ENCODE peak calls at places on chromosome 12, in six cellular contexts. One of them, this sample, is unnamed. For H3K36me3, the result is how much of the 10 kb centered on the place peaks cover.

GRCh38 chr12:39935839-39936238 is 170.0 kb downstream of the SLC2A13 start:
- DNase-seq in CD8-positive, alpha-beta memory T cell: no peak
- DNase-seq in lower lobe of right lung: no peak
- DNase-seq in astrocyte: no peak
- DNase-seq in endothelial cell of umbilical vein: no peak
- DNase-seq in tibial artery: no peak
- DNase-seq in this sample: no peak

GRCh38 chr12:85440273-85440672 is 160.3 kb downstream of the ALX1 start:
- DNase-seq in CD8-positive, alpha-beta memory T cell: no peak
- DNase-seq in lower lobe of right lung: no peak
- DNase-seq in astrocyte: no peak
- DNase-seq in endothelial cell of umbilical vein: no peak
- DNase-seq in tibial artery: no peak
- DNase-seq in this sample: no peak

GRCh38 chr12:94123127-94123526 is 25.2 kb upstream of the PLXNC1 start:
- DNase-seq in CD8-positive, alpha-beta memory T cell: no peak
- DNase-seq in lower lobe of right lung: no peak
- DNase-seq in astrocyte: no peak
- DNase-seq in endothelial cell of umbilical vein: no peak
- DNase-seq in tibial artery: no peak
- DNase-seq in this sample: no peak

GRCh38 chr12:28130625-28131598 is 59.3 kb upstream of the CCDC91 start:
- DNase-seq in CD8-positive, alpha-beta memory T cell: no peak
- DNase-seq in lower lobe of right lung: no peak
- DNase-seq in astrocyte: peak
- DNase-seq in endothelial cell of umbilical vein: peak
- DNase-seq in tibial artery: peak
- DNase-seq in this sample: peak

GRCh38 chr12:106819991-106820390 is 45.5 kb downstream of the RIC8B start:
- DNase-seq in CD8-positive, alpha-beta memory T cell: no peak
- DNase-seq in lower lobe of right lung: no peak
- DNase-seq in astrocyte: no peak
- DNase-seq in endothelial cell of umbilical vein: no peak
- DNase-seq in tibial artery: no peak
- DNase-seq in this sample: no peak

GRCh38 chr12:153080-153746 is 60.7 kb downstream of the SLC6A12 start:
- DNase-seq in CD8-positive, alpha-beta memory T cell: peak
- DNase-seq in lower lobe of right lung: peak
- DNase-seq in astrocyte: peak
- DNase-seq in endothelial cell of umbilical vein: peak
- DNase-seq in tibial artery: peak
- DNase-seq in this sample: no peak

GRCh38 chr12:125131958-125132357 is 66.7 kb downstream of the AACS start:
- DNase-seq in CD8-positive, alpha-beta memory T cell: no peak
- DNase-seq in lower lobe of right lung: no peak
- DNase-seq in astrocyte: no peak
- DNase-seq in endothelial cell of umbilical vein: no peak
- DNase-seq in tibial artery: no peak
- DNase-seq in this sample: no peak

GRCh38 chr12:108798551-108799221 is 58.7 kb downstream of the SSH1 start:
- DNase-seq in CD8-positive, alpha-beta memory T cell: no peak
- DNase-seq in lower lobe of right lung: no peak
- DNase-seq in astrocyte: peak
- DNase-seq in endothelial cell of umbilical vein: peak
- DNase-seq in tibial artery: no peak
- DNase-seq in this sample: no peak

GRCh38 chr12:82019533-82019932 is 260.4 kb upstream of the PPFIA2 start:
- DNase-seq in CD8-positive, alpha-beta memory T cell: no peak
- DNase-seq in lower lobe of right lung: no peak
- DNase-seq in astrocyte: no peak
- DNase-seq in endothelial cell of umbilical vein: no peak
- DNase-seq in tibial artery: no peak
- DNase-seq in this sample: no peak

GRCh38 chr12:93390025-93390424 is 12.3 kb downstream of the NUDT4 start:
- DNase-seq in CD8-positive, alpha-beta memory T cell: no peak
- DNase-seq in lower lobe of right lung: no peak
- DNase-seq in astrocyte: no peak
- DNase-seq in endothelial cell of umbilical vein: peak
- DNase-seq in tibial artery: no peak
- DNase-seq in this sample: no peak

GRCh38 chr12:109902866-109903265 is 2.8 kb downstream of the TCHP start:
- DNase-seq in CD8-positive, alpha-beta memory T cell: no peak
- DNase-seq in lower lobe of right lung: no peak
- DNase-seq in astrocyte: no peak
- DNase-seq in endothelial cell of umbilical vein: no peak
- DNase-seq in tibial artery: no peak
- DNase-seq in this sample: no peak

GRCh38 chr12:98490491-98491453 is 24.6 kb upstream of the TMPO start:
- DNase-seq in CD8-positive, alpha-beta memory T cell: peak
- DNase-seq in lower lobe of right lung: peak
- DNase-seq in astrocyte: peak
- DNase-seq in endothelial cell of umbilical vein: peak
- DNase-seq in tibial artery: peak
- DNase-seq in this sample: peak

GRCh38 chr12:59149995-59150642 is 229.8 kb upstream of the LRIG3 start:
- DNase-seq in CD8-positive, alpha-beta memory T cell: no peak
- DNase-seq in lower lobe of right lung: no peak
- DNase-seq in astrocyte: peak
- DNase-seq in endothelial cell of umbilical vein: peak
- DNase-seq in tibial artery: no peak
- DNase-seq in this sample: no peak

GRCh38 chr12:11433664-11434063 is 38.3 kb upstream of the PRB2 start:
- DNase-seq in CD8-positive, alpha-beta memory T cell: no peak
- DNase-seq in lower lobe of right lung: no peak
- DNase-seq in astrocyte: no peak
- DNase-seq in endothelial cell of umbilical vein: no peak
- DNase-seq in tibial artery: no peak
- DNase-seq in this sample: no peak

GRCh38 chr12:108633534-108634224 is at the start of gene SELPLG:
- DNase-seq in CD8-positive, alpha-beta memory T cell: peak
- DNase-seq in lower lobe of right lung: peak
- DNase-seq in astrocyte: no peak
- DNase-seq in endothelial cell of umbilical vein: no peak
- DNase-seq in tibial artery: peak
- DNase-seq in this sample: no peak

GRCh38 chr12:16604853-16605252 is 1.1 kb downstream of the LMO3 start:
- DNase-seq in CD8-positive, alpha-beta memory T cell: no peak
- DNase-seq in lower lobe of right lung: peak
- DNase-seq in astrocyte: no peak
- DNase-seq in endothelial cell of umbilical vein: no peak
- DNase-seq in tibial artery: no peak
- DNase-seq in this sample: no peak

GRCh38 chr12:68665016-68665569 is 21.7 kb upstream of the NUP107 start:
- DNase-seq in CD8-positive, alpha-beta memory T cell: no peak
- DNase-seq in lower lobe of right lung: no peak
- DNase-seq in astrocyte: no peak
- DNase-seq in endothelial cell of umbilical vein: no peak
- DNase-seq in tibial artery: no peak
- DNase-seq in this sample: no peak

GRCh38 chr12:97342130-97342529 is 120.5 kb upstream of the RMST start:
- DNase-seq in CD8-positive, alpha-beta memory T cell: no peak
- DNase-seq in lower lobe of right lung: no peak
- DNase-seq in astrocyte: no peak
- DNase-seq in endothelial cell of umbilical vein: no peak
- DNase-seq in tibial artery: no peak
- DNase-seq in this sample: no peak

GRCh38 chr12:15546102-15546701 is 223.9 kb downstream of the PTPRO start:
- DNase-seq in CD8-positive, alpha-beta memory T cell: no peak
- DNase-seq in lower lobe of right lung: no peak
- DNase-seq in astrocyte: no peak
- DNase-seq in endothelial cell of umbilical vein: no peak
- DNase-seq in tibial artery: no peak
- DNase-seq in this sample: no peak

GRCh38 chr12:49208661-49209060 is 19.8 kb upstream of the TUBA1A start:
- DNase-seq in CD8-positive, alpha-beta memory T cell: no peak
- DNase-seq in lower lobe of right lung: no peak
- DNase-seq in astrocyte: no peak
- DNase-seq in endothelial cell of umbilical vein: no peak
- DNase-seq in tibial artery: no peak
- DNase-seq in this sample: no peak

GRCh38 chr12:64066776-64067175 is 155.3 kb downstream of the KICS2 start:
- DNase-seq in CD8-positive, alpha-beta memory T cell: no peak
- DNase-seq in lower lobe of right lung: no peak
- DNase-seq in astrocyte: no peak
- DNase-seq in endothelial cell of umbilical vein: peak
- DNase-seq in tibial artery: no peak
- DNase-seq in this sample: no peak

GRCh38 chr12:3047961-3048360 is 29.2 kb upstream of the TSPAN9 start:
- DNase-seq in CD8-positive, alpha-beta memory T cell: no peak
- DNase-seq in lower lobe of right lung: no peak
- DNase-seq in astrocyte: no peak
- DNase-seq in endothelial cell of umbilical vein: peak
- DNase-seq in tibial artery: no peak
- DNase-seq in this sample: no peak

GRCh38 chr12:69254046-69254445 is 14.7 kb downstream of the CPSF6 start:
- DNase-seq in CD8-positive, alpha-beta memory T cell: no peak
- DNase-seq in lower lobe of right lung: no peak
- DNase-seq in astrocyte: peak
- DNase-seq in endothelial cell of umbilical vein: peak
- DNase-seq in tibial artery: no peak
- DNase-seq in this sample: no peak

GRCh38 chr12:126055521-126055920 is 990.3 kb downstream of the AACS start:
- DNase-seq in CD8-positive, alpha-beta memory T cell: no peak
- DNase-seq in lower lobe of right lung: no peak
- DNase-seq in astrocyte: peak
- DNase-seq in endothelial cell of umbilical vein: no peak
- DNase-seq in tibial artery: no peak
- DNase-seq in this sample: no peak

GRCh38 chr12:63150255-63151060 is 543 bp downstream of the AVPR1A start:
- DNase-seq in CD8-positive, alpha-beta memory T cell: no peak
- DNase-seq in lower lobe of right lung: peak
- DNase-seq in astrocyte: no peak
- DNase-seq in endothelial cell of umbilical vein: no peak
- DNase-seq in tibial artery: peak
- DNase-seq in this sample: peak

GRCh38 chr12:3271639-3272038 is 194.5 kb downstream of the TSPAN9 start:
- DNase-seq in CD8-positive, alpha-beta memory T cell: no peak
- DNase-seq in lower lobe of right lung: no peak
- DNase-seq in astrocyte: no peak
- DNase-seq in endothelial cell of umbilical vein: no peak
- DNase-seq in tibial artery: no peak
- DNase-seq in this sample: no peak

GRCh38 chr12:115801826-115802225 is 475.7 kb downstream of the MED13L start:
- DNase-seq in CD8-positive, alpha-beta memory T cell: no peak
- DNase-seq in lower lobe of right lung: no peak
- DNase-seq in astrocyte: no peak
- DNase-seq in endothelial cell of umbilical vein: no peak
- DNase-seq in tibial artery: no peak
- DNase-seq in this sample: no peak

GRCh38 chr12:96466939-96467751 is 22.2 kb upstream of the CFAP54 start:
- DNase-seq in CD8-positive, alpha-beta memory T cell: no peak
- DNase-seq in lower lobe of right lung: no peak
- DNase-seq in astrocyte: peak
- DNase-seq in endothelial cell of umbilical vein: peak
- DNase-seq in tibial artery: no peak
- DNase-seq in this sample: no peak

DNA sequence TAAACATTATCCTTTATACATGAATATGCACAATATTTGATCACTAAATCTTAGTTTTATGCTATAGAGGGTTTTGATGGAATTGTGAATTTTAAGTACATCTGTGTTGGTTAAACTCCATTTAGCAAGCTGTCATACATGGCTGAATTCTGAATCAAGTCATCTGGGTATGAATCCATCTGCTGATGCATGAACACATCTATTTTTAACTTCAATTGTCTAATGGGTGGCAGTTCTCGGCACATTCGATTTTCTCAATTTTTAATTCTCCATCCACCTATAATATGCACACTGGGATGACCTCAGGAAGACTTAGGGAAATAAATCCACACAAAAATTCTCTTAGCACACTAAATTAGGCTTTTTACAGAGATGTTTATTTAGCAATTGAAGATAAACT is 44.3 kb upstream of the VPS33A start:
- DNase-seq in CD8-positive, alpha-beta memory T cell: no peak
- DNase-seq in lower lobe of right lung: no peak
- DNase-seq in astrocyte: no peak
- DNase-seq in endothelial cell of umbilical vein: no peak
- DNase-seq in tibial artery: no peak
- DNase-seq in this sample: no peak
- H3K36me3 ChIP-seq in CD8-positive, alpha-beta memory T cell: under half
- H3K36me3 ChIP-seq in lower lobe of right lung: half or more
- H3K36me3 ChIP-seq in astrocyte: under half
- H3K36me3 ChIP-seq in endothelial cell of umbilical vein: under half
- H3K36me3 ChIP-seq in tibial artery: half or more
- H3K36me3 ChIP-seq in this sample: under half

DNA sequence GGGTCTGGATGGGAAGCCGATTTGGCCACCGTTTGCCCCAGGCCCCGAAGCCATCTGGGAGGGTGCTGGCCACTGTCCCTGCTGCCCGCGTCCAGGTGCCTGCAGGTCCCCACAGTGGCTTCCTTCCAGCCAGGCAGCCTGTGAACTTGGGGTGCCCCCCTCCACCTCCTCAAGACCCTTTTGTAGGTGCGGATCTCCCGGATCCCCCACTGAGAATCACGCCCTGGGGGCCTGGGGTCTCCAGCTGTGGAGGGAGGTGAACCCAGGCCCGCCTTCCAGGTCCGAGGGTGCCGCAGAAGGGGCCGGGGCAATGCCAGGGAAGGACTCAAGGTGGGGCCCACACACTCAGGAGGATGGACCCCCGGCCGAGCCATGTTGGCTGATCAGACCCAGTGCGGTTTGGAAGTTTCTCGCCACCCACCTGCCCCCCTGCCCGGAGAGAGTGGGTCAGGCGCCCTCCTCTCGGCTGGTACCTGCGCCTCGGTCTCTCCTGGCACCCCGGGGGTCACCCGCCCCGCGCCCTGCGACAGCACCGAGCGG is 1.7 kb downstream of the MMP17 start:
- DNase-seq in CD8-positive, alpha-beta memory T cell: no peak
- DNase-seq in lower lobe of right lung: no peak
- DNase-seq in astrocyte: no peak
- DNase-seq in endothelial cell of umbilical vein: no peak
- DNase-seq in tibial artery: no peak
- DNase-seq in this sample: peak
- H3K27ac ChIP-seq in CD8-positive, alpha-beta memory T cell: no peak
- H3K27ac ChIP-seq in lower lobe of right lung: peak
- H3K27ac ChIP-seq in astrocyte: no peak
- H3K27ac ChIP-seq in endothelial cell of umbilical vein: no peak
- H3K27ac ChIP-seq in tibial artery: peak
- H3K27ac ChIP-seq in this sample: peak

GRCh38 chr12:45425426-45425825 is 209.5 kb downstream of the ANO6 start:
- DNase-seq in CD8-positive, alpha-beta memory T cell: no peak
- DNase-seq in lower lobe of right lung: no peak
- DNase-seq in astrocyte: peak
- DNase-seq in endothelial cell of umbilical vein: no peak
- DNase-seq in tibial artery: no peak
- DNase-seq in this sample: no peak
- H3K36me3 ChIP-seq in CD8-positive, alpha-beta memory T cell: under half
- H3K36me3 ChIP-seq in lower lobe of right lung: half or more
- H3K36me3 ChIP-seq in astrocyte: under half
- H3K36me3 ChIP-seq in endothelial cell of umbilical vein: under half
- H3K36me3 ChIP-seq in tibial artery: half or more
- H3K36me3 ChIP-seq in this sample: under half

DNA sequence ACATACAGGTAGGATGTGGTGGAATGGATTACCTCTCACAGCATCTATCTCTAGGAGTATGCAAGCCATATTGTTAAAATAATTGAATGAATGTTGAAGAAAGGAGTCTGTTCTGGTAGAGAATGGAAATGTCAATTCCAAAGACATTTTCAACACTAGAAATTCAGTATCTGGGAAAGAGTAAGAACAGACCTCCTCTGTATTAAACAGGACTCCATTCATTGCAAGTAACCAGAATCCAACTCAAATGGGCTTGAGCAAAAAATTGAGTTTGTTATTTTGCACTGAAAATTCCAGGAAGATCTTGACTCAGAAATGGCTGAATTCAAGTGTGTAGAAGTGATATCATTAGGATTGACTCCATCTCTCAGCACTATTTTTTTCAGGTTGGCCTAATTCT is 168.1 kb downstream of the C12orf42 start:
- DNase-seq in CD8-positive, alpha-beta memory T cell: no peak
- DNase-seq in lower lobe of right lung: no peak
- DNase-seq in astrocyte: no peak
- DNase-seq in endothelial cell of umbilical vein: no peak
- DNase-seq in tibial artery: no peak
- DNase-seq in this sample: no peak
- H3K27ac ChIP-seq in CD8-positive, alpha-beta memory T cell: no peak
- H3K27ac ChIP-seq in lower lobe of right lung: no peak
- H3K27ac ChIP-seq in astrocyte: no peak
- H3K27ac ChIP-seq in endothelial cell of umbilical vein: no peak
- H3K27ac ChIP-seq in tibial artery: no peak
- H3K27ac ChIP-seq in this sample: no peak

This sample was measured in ovary.